ENCODE peak calls at places on chromosomes 11 and 22, in six cellular contexts. One of them, this sample, is unnamed.

GRCh38 chr11:92224394-92225205 is at the start of gene FAT3:
- DNase-seq in IMR-90: peak; percentile 41
- DNase-seq in neuronal stem cell: peak; percentile 81
- DNase-seq in mesenchymal stem cell: peak; percentile 52
- DNase-seq in H1: no peak
- DNase-seq in trophoblast cell: no peak
- DNase-seq in this sample: peak; percentile 67

GRCh38 chr11:125128450-125128849 is 17.0 kb upstream of the TMEM218 start:
- DNase-seq in IMR-90: peak; percentile 93
- DNase-seq in neuronal stem cell: no peak
- DNase-seq in mesenchymal stem cell: peak; percentile 34
- DNase-seq in H1: no peak
- DNase-seq in trophoblast cell: no peak
- DNase-seq in this sample: no peak

GRCh38 chr11:118099838-118100570 is 13.2 kb upstream of the SMIM35 start:
- DNase-seq in IMR-90: no peak
- DNase-seq in neuronal stem cell: no peak
- DNase-seq in mesenchymal stem cell: no peak
- DNase-seq in H1: no peak
- DNase-seq in trophoblast cell: no peak
- DNase-seq in this sample: no peak

GRCh38 chr22:19869497-19870152 is 15.0 kb upstream of the GNB1L start:
- DNase-seq in IMR-90: no peak
- DNase-seq in neuronal stem cell: no peak
- DNase-seq in mesenchymal stem cell: no peak
- DNase-seq in H1: no peak
- DNase-seq in trophoblast cell: no peak
- DNase-seq in this sample: no peak

GRCh38 chr11:112418438-112418837 is 157.8 kb upstream of the PLET1 start:
- DNase-seq in IMR-90: no peak
- DNase-seq in neuronal stem cell: no peak
- DNase-seq in mesenchymal stem cell: no peak
- DNase-seq in H1: no peak
- DNase-seq in trophoblast cell: no peak
- DNase-seq in this sample: no peak

GRCh38 chr11:102172127-102172848 is 62.0 kb downstream of the YAP1 start:
- DNase-seq in IMR-90: peak; percentile 54
- DNase-seq in neuronal stem cell: no peak
- DNase-seq in mesenchymal stem cell: peak; percentile 83
- DNase-seq in H1: no peak
- DNase-seq in trophoblast cell: no peak
- DNase-seq in this sample: no peak

GRCh38 chr22:45930324-45930723 is 46.6 kb downstream of the WNT7B start:
- DNase-seq in IMR-90: no peak
- DNase-seq in neuronal stem cell: no peak
- DNase-seq in mesenchymal stem cell: no peak
- DNase-seq in H1: no peak
- DNase-seq in trophoblast cell: no peak
- DNase-seq in this sample: no peak

GRCh38 chr11:45843158-45843924 is 3.9 kb upstream of the CRY2 start:
- DNase-seq in IMR-90: peak; percentile 83
- DNase-seq in neuronal stem cell: peak; percentile 79
- DNase-seq in mesenchymal stem cell: peak; percentile 95
- DNase-seq in H1: peak; percentile 46
- DNase-seq in trophoblast cell: peak; percentile 91
- DNase-seq in this sample: peak; percentile 91

GRCh38 chr11:4551346-4551979 is 6.5 kb downstream of the OR52M1 start:
- DNase-seq in IMR-90: peak; percentile 16
- DNase-seq in neuronal stem cell: no peak
- DNase-seq in mesenchymal stem cell: no peak
- DNase-seq in H1: no peak
- DNase-seq in trophoblast cell: no peak
- DNase-seq in this sample: peak; percentile 30

GRCh38 chr11:124674168-124674517 is 439 bp downstream of the SPA17 start:
- DNase-seq in IMR-90: no peak
- DNase-seq in neuronal stem cell: no peak
- DNase-seq in mesenchymal stem cell: no peak
- DNase-seq in H1: no peak
- DNase-seq in trophoblast cell: no peak
- DNase-seq in this sample: no peak

GRCh38 chr11:1039481-1040427 is 3.2 kb upstream of the MUC6 start:
- DNase-seq in IMR-90: no peak
- DNase-seq in neuronal stem cell: no peak
- DNase-seq in mesenchymal stem cell: no peak
- DNase-seq in H1: no peak
- DNase-seq in trophoblast cell: no peak
- DNase-seq in this sample: no peak

GRCh38 chr22:47304191-47304831 is 541.9 kb downstream of the TBC1D22A start:
- DNase-seq in IMR-90: no peak
- DNase-seq in neuronal stem cell: no peak
- DNase-seq in mesenchymal stem cell: no peak
- DNase-seq in H1: no peak
- DNase-seq in trophoblast cell: no peak
- DNase-seq in this sample: no peak

GRCh38 chr22:27810566-27810965 is 9.0 kb upstream of the MN1 start:
- DNase-seq in IMR-90: peak; percentile 68
- DNase-seq in neuronal stem cell: no peak
- DNase-seq in mesenchymal stem cell: peak; percentile 57
- DNase-seq in H1: no peak
- DNase-seq in trophoblast cell: no peak
- DNase-seq in this sample: no peak

GRCh38 chr11:17477084-17477333 is 364 bp upstream of the ABCC8 start:
- DNase-seq in IMR-90: no peak
- DNase-seq in neuronal stem cell: no peak
- DNase-seq in mesenchymal stem cell: no peak
- DNase-seq in H1: no peak
- DNase-seq in trophoblast cell: no peak
- DNase-seq in this sample: no peak

GRCh38 chr11:94528551-94528950 is 15.2 kb upstream of the FUT4 start:
- DNase-seq in IMR-90: no peak
- DNase-seq in neuronal stem cell: no peak
- DNase-seq in mesenchymal stem cell: no peak
- DNase-seq in H1: no peak
- DNase-seq in trophoblast cell: no peak
- DNase-seq in this sample: no peak

GRCh38 chr11:2039198-2039759 is 41.6 kb upstream of the H19 start:
- DNase-seq in IMR-90: no peak
- DNase-seq in neuronal stem cell: no peak
- DNase-seq in mesenchymal stem cell: no peak
- DNase-seq in H1: no peak
- DNase-seq in trophoblast cell: no peak
- DNase-seq in this sample: no peak

GRCh38 chr11:94525933-94526332 is 13.7 kb downstream of the C11orf97 start:
- DNase-seq in IMR-90: peak; percentile 74
- DNase-seq in neuronal stem cell: peak; percentile 5
- DNase-seq in mesenchymal stem cell: no peak
- DNase-seq in H1: no peak
- DNase-seq in trophoblast cell: no peak
- DNase-seq in this sample: no peak

GRCh38 chr11:45674481-45675190 is 9.2 kb upstream of the CHST1 start:
- DNase-seq in IMR-90: no peak
- DNase-seq in neuronal stem cell: no peak
- DNase-seq in mesenchymal stem cell: no peak
- DNase-seq in H1: no peak
- DNase-seq in trophoblast cell: no peak
- DNase-seq in this sample: no peak

GRCh38 chr22:20430641-20431519 is 6.7 kb downstream of the SCARF2 start:
- DNase-seq in IMR-90: no peak
- DNase-seq in neuronal stem cell: peak; percentile 61
- DNase-seq in mesenchymal stem cell: peak; percentile 69
- DNase-seq in H1: no peak
- DNase-seq in trophoblast cell: peak; percentile 76
- DNase-seq in this sample: peak; percentile 69

GRCh38 chr11:69138265-69138664 is 17.5 kb upstream of the SMIM38 start:
- DNase-seq in IMR-90: peak; percentile 73
- DNase-seq in neuronal stem cell: no peak
- DNase-seq in mesenchymal stem cell: peak; percentile 54
- DNase-seq in H1: no peak
- DNase-seq in trophoblast cell: no peak
- DNase-seq in this sample: no peak

GRCh38 chr11:71213696-71214552 is 38.5 kb downstream of the SHANK2 start:
- DNase-seq in IMR-90: no peak
- DNase-seq in neuronal stem cell: no peak
- DNase-seq in mesenchymal stem cell: no peak
- DNase-seq in H1: no peak
- DNase-seq in trophoblast cell: no peak
- DNase-seq in this sample: no peak

GRCh38 chr11:2139691-2140337 is 625 bp upstream of the IGF2 start:
- DNase-seq in IMR-90: no peak
- DNase-seq in neuronal stem cell: no peak
- DNase-seq in mesenchymal stem cell: peak; percentile 8
- DNase-seq in H1: no peak
- DNase-seq in trophoblast cell: no peak
- DNase-seq in this sample: no peak

GRCh38 chr11:118705111-118705741 is 25.8 kb upstream of the TREH start:
- DNase-seq in IMR-90: no peak
- DNase-seq in neuronal stem cell: no peak
- DNase-seq in mesenchymal stem cell: no peak
- DNase-seq in H1: no peak
- DNase-seq in trophoblast cell: no peak
- DNase-seq in this sample: no peak

GRCh38 chr22:19942886-19943664 is 1.5 kb upstream of the TXNRD2 start:
- DNase-seq in IMR-90: peak; percentile 94
- DNase-seq in neuronal stem cell: no peak
- DNase-seq in mesenchymal stem cell: peak; percentile 92
- DNase-seq in H1: no peak
- DNase-seq in trophoblast cell: peak; percentile 56
- DNase-seq in this sample: peak; percentile 26

GRCh38 chr11:76690736-76691135 is 20.2 kb upstream of the LRRC32 start:
- DNase-seq in IMR-90: peak; percentile 86
- DNase-seq in neuronal stem cell: no peak
- DNase-seq in mesenchymal stem cell: peak; percentile 96
- DNase-seq in H1: no peak
- DNase-seq in trophoblast cell: peak; percentile 81
- DNase-seq in this sample: no peak

GRCh38 chr22:39233736-39234120 is 11.1 kb downstream of the PDGFB start:
- DNase-seq in IMR-90: no peak
- DNase-seq in neuronal stem cell: no peak
- DNase-seq in mesenchymal stem cell: no peak
- DNase-seq in H1: no peak
- DNase-seq in trophoblast cell: no peak
- DNase-seq in this sample: no peak

GRCh38 chr22:39232806-39233735 is 11.7 kb downstream of the PDGFB start:
- DNase-seq in IMR-90: no peak
- DNase-seq in neuronal stem cell: no peak
- DNase-seq in mesenchymal stem cell: no peak
- DNase-seq in H1: no peak
- DNase-seq in trophoblast cell: no peak
- DNase-seq in this sample: no peak

GRCh38 chr22:39234867-39235687 is 9.7 kb downstream of the PDGFB start:
- DNase-seq in IMR-90: no peak
- DNase-seq in neuronal stem cell: no peak
- DNase-seq in mesenchymal stem cell: no peak
- DNase-seq in H1: no peak
- DNase-seq in trophoblast cell: no peak
- DNase-seq in this sample: no peak

GRCh38 chr22:39232246-39232645 is 12.5 kb downstream of the PDGFB start:
- DNase-seq in IMR-90: no peak
- DNase-seq in neuronal stem cell: no peak
- DNase-seq in mesenchymal stem cell: no peak
- DNase-seq in H1: no peak
- DNase-seq in trophoblast cell: peak; percentile 74
- DNase-seq in this sample: no peak

GRCh38 chr22:39234157-39234793 is 10.5 kb downstream of the PDGFB start:
- DNase-seq in IMR-90: no peak
- DNase-seq in neuronal stem cell: peak; percentile 63
- DNase-seq in mesenchymal stem cell: peak; percentile 66
- DNase-seq in H1: no peak
- DNase-seq in trophoblast cell: peak; percentile 42
- DNase-seq in this sample: no peak
- H3K4me1 ChIP-seq in IMR-90: peaks cover 3% of the 10 kb centered on the region
- H3K4me1 ChIP-seq in neuronal stem cell: peaks cover 69% of the 10 kb centered on the region
- H3K4me1 ChIP-seq in mesenchymal stem cell: peaks cover 54% of the 10 kb centered on the region
- H3K4me1 ChIP-seq in H1: peaks cover 4% of the 10 kb centered on the region
- H3K4me1 ChIP-seq in trophoblast cell: peaks cover 48% of the 10 kb centered on the region
- H3K4me1 ChIP-seq in this sample: peaks cover 7% of the 10 kb centered on the region

GRCh38 chr11:9573775-9574555 is 495 bp downstream of the WEE1 start:
- DNase-seq in IMR-90: no peak
- DNase-seq in neuronal stem cell: no peak
- DNase-seq in mesenchymal stem cell: no peak
- DNase-seq in H1: no peak
- DNase-seq in trophoblast cell: no peak
- DNase-seq in this sample: no peak
- H3K4ac ChIP-seq in IMR-90: peak overlapping the region; percentile 71
- H3K4ac ChIP-seq in neuronal stem cell: peak overlapping the region; percentile 80
- H3K4ac ChIP-seq in mesenchymal stem cell: peak overlapping the region; percentile 91
- H3K4ac ChIP-seq in H1: peak overlapping the region; percentile 28
- H3K4ac ChIP-seq in trophoblast cell: peak overlapping the region; percentile 97
- H3K4ac ChIP-seq in this sample: no peak overlapping the region

DNA sequence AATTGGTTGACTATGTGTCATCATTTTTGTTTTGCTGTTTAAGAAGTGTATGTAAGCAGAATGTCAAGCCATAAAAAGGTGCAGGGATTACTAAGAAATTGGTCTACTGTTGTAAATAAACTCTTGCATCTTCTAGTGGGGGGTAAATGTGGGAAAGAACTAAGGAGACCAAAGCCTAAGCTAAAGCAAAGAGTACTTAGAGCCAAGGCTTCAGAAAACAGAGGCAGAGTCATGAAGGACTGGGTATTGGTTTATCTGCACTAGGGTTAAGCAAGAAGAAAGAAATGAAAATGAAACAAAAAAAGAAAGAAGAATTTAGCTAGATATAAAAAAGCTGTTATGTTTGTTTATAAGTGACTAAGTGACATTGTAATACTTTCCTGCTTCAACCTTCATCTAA is 628.1 kb downstream of the METTL15 start:
- DNase-seq in IMR-90: peak; percentile 36
- DNase-seq in neuronal stem cell: no peak
- DNase-seq in mesenchymal stem cell: peak; percentile 40
- DNase-seq in H1: no peak
- DNase-seq in trophoblast cell: no peak
- DNase-seq in this sample: no peak
- H4K91ac ChIP-seq in IMR-90: no peak overlapping the region
- H4K91ac ChIP-seq in neuronal stem cell: no peak overlapping the region
- H4K91ac ChIP-seq in mesenchymal stem cell: no peak overlapping the region
- H4K91ac ChIP-seq in H1: no peak overlapping the region
- H4K91ac ChIP-seq in trophoblast cell: no peak overlapping the region
- H4K91ac ChIP-seq in this sample: no peak overlapping the region

GRCh38 chr11:65492637-65493366 is 6.0 kb upstream of the MALAT1 start:
- DNase-seq in IMR-90: peak; percentile 89
- DNase-seq in neuronal stem cell: no peak
- DNase-seq in mesenchymal stem cell: peak; percentile 95
- DNase-seq in H1: no peak
- DNase-seq in trophoblast cell: peak; percentile 86
- DNase-seq in this sample: no peak
- H3K4me1 ChIP-seq in IMR-90: peaks cover 53% of the 10 kb centered on the region
- H3K4me1 ChIP-seq in neuronal stem cell: peaks cover 68% of the 10 kb centered on the region
- H3K4me1 ChIP-seq in mesenchymal stem cell: peaks cover 55% of the 10 kb centered on the region
- H3K4me1 ChIP-seq in H1: peaks cover 36% of the 10 kb centered on the region
- H3K4me1 ChIP-seq in trophoblast cell: peaks cover 54% of the 10 kb centered on the region
- H3K4me1 ChIP-seq in this sample: peaks cover 29% of the 10 kb centered on the region

GRCh38 chr11:95821640-95822039 is 31.3 kb downstream of the CEP57 start:
- DNase-seq in IMR-90: peak; percentile 77
- DNase-seq in neuronal stem cell: no peak
- DNase-seq in mesenchymal stem cell: peak; percentile 45
- DNase-seq in H1: no peak
- DNase-seq in trophoblast cell: no peak
- DNase-seq in this sample: no peak
- H3K4ac ChIP-seq in IMR-90: no peak overlapping the region
- H3K4ac ChIP-seq in neuronal stem cell: no peak overlapping the region
- H3K4ac ChIP-seq in mesenchymal stem cell: no peak overlapping the region
- H3K4ac ChIP-seq in H1: no peak overlapping the region
- H3K4ac ChIP-seq in trophoblast cell: no peak overlapping the region
- H3K4ac ChIP-seq in this sample: no peak overlapping the region

This sample was measured in H9.